ENCODE peak calls at places on chromosome 2, in six cellular contexts. M is HCEC 1CT, R is sigmoid colon, J is SIG-M5, Y is HT-29, V is non-pigmented ciliary epithelial cell. B is an unnamed sample.

GRCh38 chr2:33370886-33371285 is 105.6 kb upstream of the RASGRP3 start:
- DNase-seq in M (no peak), R (no peak), J (no peak), Y (no peak), V (no peak), B (no peak)

GRCh38 chr2:239731422-239731821 is 293.7 kb downstream of the NDUFA10 start:
- DNase-seq in M (no peak), R (no peak), J (no peak), Y (no peak), V (no peak), B (no peak)

GRCh38 chr2:134773372-134774073 is 54.7 kb upstream of the TMEM163 start:
- DNase-seq in M (no peak), R (no peak), J (no peak), Y (no peak), V (no peak), B (no peak)

GRCh38 chr2:218027426-218028188 is 24.8 kb upstream of the TNS1 start:
- DNase-seq in M (no peak), R (peak; percentile 50), J (no peak), Y (no peak), V (no peak), B (no peak)

GRCh38 chr2:132465917-132466316 is 49.3 kb downstream of the GPR39 start:
- DNase-seq in M (no peak), R (no peak), J (no peak), Y (no peak), V (no peak), B (peak; percentile 7)

GRCh38 chr2:29405266-29405665 is 290.1 kb downstream of the CLIP4 start:
- DNase-seq in M (no peak), R (no peak), J (no peak), Y (no peak), V (no peak), B (no peak)

GRCh38 chr2:167406558-167406957 is 518.3 kb downstream of the XIRP2 start:
- DNase-seq in M (peak; percentile 44), R (no peak), J (no peak), Y (no peak), V (peak; percentile 96), B (no peak)

GRCh38 chr2:96146881-96147592 is 1.8 kb upstream of the DUSP2 start:
- DNase-seq in M (no peak), R (peak; percentile 59), J (no peak), Y (no peak), V (no peak), B (no peak)